ENCODE peak calls at places on chromosomes 16 and 17, in eight cellular contexts. One of them, this sample, is unnamed.

GRCh38 chr17:40317345-40317873 is 8.4 kb downstream of the RARA start:
- DNase-seq in tibial artery: peak; percentile 80
- DNase-seq in PC-3: peak; percentile 61
- DNase-seq in HCT116: peak; percentile 46
- DNase-seq in adipocyte: peak; percentile 86
- DNase-seq in heart left ventricle: peak; percentile 67
- DNase-seq in pancreas: no peak
- DNase-seq in adrenal gland: no peak
- DNase-seq in this sample: peak; percentile 42

GRCh38 chr16:84190731-84191388 is at the start of gene ADAD2:
- DNase-seq in tibial artery: no peak
- DNase-seq in PC-3: no peak
- DNase-seq in HCT116: peak; percentile 37
- DNase-seq in adipocyte: no peak
- DNase-seq in heart left ventricle: no peak
- DNase-seq in pancreas: no peak
- DNase-seq in adrenal gland: no peak
- DNase-seq in this sample: no peak

GRCh38 chr17:81233811-81234505 is 4.9 kb downstream of the TEPSIN start:
- DNase-seq in tibial artery: no peak
- DNase-seq in PC-3: no peak
- DNase-seq in HCT116: no peak
- DNase-seq in adipocyte: no peak
- DNase-seq in heart left ventricle: no peak
- DNase-seq in pancreas: peak; percentile 28
- DNase-seq in adrenal gland: no peak
- DNase-seq in this sample: no peak

GRCh38 chr17:58334661-58335060 is 6.1 kb upstream of the TSPOAP1 start:
- DNase-seq in tibial artery: no peak
- DNase-seq in PC-3: no peak
- DNase-seq in HCT116: no peak
- DNase-seq in adipocyte: no peak
- DNase-seq in heart left ventricle: no peak
- DNase-seq in pancreas: no peak
- DNase-seq in adrenal gland: no peak
- DNase-seq in this sample: no peak

GRCh38 chr17:64306850-64307463 is 43.9 kb upstream of the TEX2 start:
- DNase-seq in tibial artery: peak; percentile 76
- DNase-seq in PC-3: peak; percentile 89
- DNase-seq in HCT116: peak; percentile 70
- DNase-seq in adipocyte: peak; percentile 85
- DNase-seq in heart left ventricle: peak; percentile 60
- DNase-seq in pancreas: peak; percentile 59
- DNase-seq in adrenal gland: peak; percentile 53
- DNase-seq in this sample: peak; percentile 62

GRCh38 chr17:80970044-80970761 is 21.4 kb upstream of the CHMP6 start:
- DNase-seq in tibial artery: no peak
- DNase-seq in PC-3: peak; percentile 57
- DNase-seq in HCT116: no peak
- DNase-seq in adipocyte: no peak
- DNase-seq in heart left ventricle: peak; percentile 65
- DNase-seq in pancreas: no peak
- DNase-seq in adrenal gland: no peak
- DNase-seq in this sample: peak; percentile 28

GRCh38 chr17:48679385-48680096 is 42.8 kb downstream of the PRAC1 start:
- DNase-seq in tibial artery: no peak
- DNase-seq in PC-3: peak; percentile 35
- DNase-seq in HCT116: no peak
- DNase-seq in adipocyte: no peak
- DNase-seq in heart left ventricle: no peak
- DNase-seq in pancreas: no peak
- DNase-seq in adrenal gland: no peak
- DNase-seq in this sample: no peak

GRCh38 chr17:72618018-72618509 is 474.4 kb downstream of the SLC39A11 start:
- DNase-seq in tibial artery: no peak
- DNase-seq in PC-3: peak; percentile 76
- DNase-seq in HCT116: peak; percentile 66
- DNase-seq in adipocyte: no peak
- DNase-seq in heart left ventricle: no peak
- DNase-seq in pancreas: peak; percentile 48
- DNase-seq in adrenal gland: no peak
- DNase-seq in this sample: no peak

GRCh38 chr16:65657051-65657450 is 535.2 kb upstream of the CDH11 start:
- DNase-seq in tibial artery: no peak
- DNase-seq in PC-3: no peak
- DNase-seq in HCT116: no peak
- DNase-seq in adipocyte: no peak
- DNase-seq in heart left ventricle: no peak
- DNase-seq in pancreas: no peak
- DNase-seq in adrenal gland: no peak
- DNase-seq in this sample: no peak

GRCh38 chr16:54129810-54130209 is 156.8 kb downstream of the IRX3 start:
- DNase-seq in tibial artery: no peak
- DNase-seq in PC-3: no peak
- DNase-seq in HCT116: no peak
- DNase-seq in adipocyte: no peak
- DNase-seq in heart left ventricle: no peak
- DNase-seq in pancreas: no peak
- DNase-seq in adrenal gland: no peak
- DNase-seq in this sample: no peak

GRCh38 chr17:30379303-30380105 is 777 bp downstream of the CPD start:
- DNase-seq in tibial artery: no peak
- DNase-seq in PC-3: no peak
- DNase-seq in HCT116: no peak
- DNase-seq in adipocyte: peak; percentile 41
- DNase-seq in heart left ventricle: peak; percentile 44
- DNase-seq in pancreas: peak; percentile 55
- DNase-seq in adrenal gland: no peak
- DNase-seq in this sample: peak; percentile 70

GRCh38 chr16:27025581-27025980 is 41.1 kb upstream of the C16orf82 start:
- DNase-seq in tibial artery: no peak
- DNase-seq in PC-3: no peak
- DNase-seq in HCT116: peak; percentile 6
- DNase-seq in adipocyte: no peak
- DNase-seq in heart left ventricle: no peak
- DNase-seq in pancreas: no peak
- DNase-seq in adrenal gland: no peak
- DNase-seq in this sample: no peak

GRCh38 chr16:84648595-84649510 is 542 bp downstream of the KLHL36 start:
- DNase-seq in tibial artery: peak; percentile 77
- DNase-seq in PC-3: peak; percentile 26
- DNase-seq in HCT116: no peak
- DNase-seq in adipocyte: peak; percentile 44
- DNase-seq in heart left ventricle: peak; percentile 76
- DNase-seq in pancreas: peak; percentile 76
- DNase-seq in adrenal gland: peak; percentile 66
- DNase-seq in this sample: peak; percentile 78

GRCh38 chr17:70655179-70655578 is 485.8 kb downstream of the KCNJ2 start:
- DNase-seq in tibial artery: no peak
- DNase-seq in PC-3: no peak
- DNase-seq in HCT116: no peak
- DNase-seq in adipocyte: no peak
- DNase-seq in heart left ventricle: no peak
- DNase-seq in pancreas: no peak
- DNase-seq in adrenal gland: no peak
- DNase-seq in this sample: no peak

GRCh38 chr17:82754297-82755208 is 2.7 kb downstream of the TBCD start:
- DNase-seq in tibial artery: no peak
- DNase-seq in PC-3: no peak
- DNase-seq in HCT116: peak; percentile 77
- DNase-seq in adipocyte: no peak
- DNase-seq in heart left ventricle: no peak
- DNase-seq in pancreas: no peak
- DNase-seq in adrenal gland: no peak
- DNase-seq in this sample: peak; percentile 22

DNA sequence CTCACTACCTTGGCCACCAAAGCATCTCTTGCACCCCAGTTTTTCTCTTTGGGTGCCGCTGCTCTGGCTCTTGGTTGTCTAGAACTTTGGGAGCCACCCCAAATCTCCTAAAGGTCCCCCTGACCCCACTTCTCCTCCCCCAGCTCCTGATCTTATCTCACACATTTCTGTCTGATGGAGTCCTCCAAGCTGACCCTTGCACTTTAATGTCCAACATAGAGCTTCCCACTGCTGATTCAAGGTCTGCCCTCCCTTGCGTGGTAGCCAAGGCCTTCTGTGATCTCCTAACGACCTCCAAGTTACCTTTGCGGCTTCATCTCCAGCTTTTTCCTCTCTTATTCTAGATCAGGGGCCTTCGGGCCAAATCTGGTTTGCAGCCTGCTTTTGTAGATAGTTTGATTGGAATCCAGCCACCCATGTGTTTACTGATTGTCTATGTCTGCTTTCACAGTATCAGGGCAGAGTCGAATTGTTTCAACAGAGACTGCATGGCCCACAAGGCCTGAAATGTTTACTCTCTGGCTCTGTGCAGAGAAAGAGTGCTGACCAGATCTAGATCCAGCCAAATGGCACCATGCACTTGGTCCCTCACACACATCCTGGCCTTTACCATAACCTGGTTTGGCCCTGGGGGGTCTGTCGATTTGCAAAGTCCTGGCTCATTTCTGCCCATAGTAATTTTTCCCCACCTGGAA is 168.6 kb downstream of the HAPSTR1 start:
- DNase-seq in tibial artery: no peak
- DNase-seq in PC-3: no peak
- DNase-seq in HCT116: no peak
- DNase-seq in adipocyte: no peak
- DNase-seq in heart left ventricle: no peak
- DNase-seq in pancreas: peak; percentile 18
- DNase-seq in adrenal gland: no peak
- DNase-seq in this sample: peak; percentile 83
- H3K4me3 ChIP-seq in tibial artery: no peak overlapping the region
- H3K4me3 ChIP-seq in PC-3: no peak overlapping the region
- H3K4me3 ChIP-seq in HCT116: no peak overlapping the region
- H3K4me3 ChIP-seq in adipocyte: no peak overlapping the region
- H3K4me3 ChIP-seq in heart left ventricle: no peak overlapping the region
- H3K4me3 ChIP-seq in pancreas: no peak overlapping the region
- H3K4me3 ChIP-seq in adrenal gland: no peak overlapping the region
- H3K4me3 ChIP-seq in this sample: no peak overlapping the region

DNA sequence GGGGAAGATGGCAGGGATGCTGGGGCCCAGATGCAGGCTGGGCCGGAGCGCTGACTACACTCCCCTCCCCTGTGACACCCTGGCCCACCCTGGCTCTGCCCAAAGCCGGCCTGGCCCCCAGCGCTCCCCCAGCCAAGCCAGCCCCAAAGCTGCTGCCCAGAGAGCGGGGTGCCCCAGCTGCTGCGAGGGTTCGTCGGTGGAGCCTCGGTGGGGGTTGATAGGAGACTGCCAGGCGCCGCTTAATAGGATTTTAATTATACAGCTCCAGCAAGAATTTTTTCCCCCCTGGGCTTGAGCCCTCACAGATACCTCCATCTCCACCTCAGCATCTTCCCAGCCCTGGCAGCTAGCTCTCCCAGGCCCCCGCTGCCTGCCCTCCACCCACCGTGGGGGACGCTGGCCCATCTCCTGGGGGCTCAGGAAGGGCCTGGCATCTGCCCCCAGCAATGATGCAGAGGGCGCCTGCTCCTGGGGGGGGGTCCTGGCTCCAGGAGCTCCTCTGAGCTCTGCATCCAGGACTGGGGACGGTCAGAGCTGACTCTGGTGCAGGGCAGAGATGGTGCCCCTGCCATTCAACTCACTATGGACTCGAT is 36.8 kb upstream of the DLX4 start:
- DNase-seq in tibial artery: no peak
- DNase-seq in PC-3: no peak
- DNase-seq in HCT116: no peak
- DNase-seq in adipocyte: no peak
- DNase-seq in heart left ventricle: no peak
- DNase-seq in pancreas: no peak
- DNase-seq in adrenal gland: no peak
- DNase-seq in this sample: no peak
- H3K27me3 ChIP-seq in tibial artery: no peaks in the 10 kb centered on the region
- H3K27me3 ChIP-seq in PC-3: peaks cover 12% of the 10 kb centered on the region
- H3K27me3 ChIP-seq in HCT116: no peaks in the 10 kb centered on the region
- H3K27me3 ChIP-seq in adipocyte: no peaks in the 10 kb centered on the region
- H3K27me3 ChIP-seq in heart left ventricle: no peaks in the 10 kb centered on the region
- H3K27me3 ChIP-seq in pancreas: no peaks in the 10 kb centered on the region
- H3K27me3 ChIP-seq in adrenal gland: no peaks in the 10 kb centered on the region
- H3K27me3 ChIP-seq in this sample: no peaks in the 10 kb centered on the region

DNA sequence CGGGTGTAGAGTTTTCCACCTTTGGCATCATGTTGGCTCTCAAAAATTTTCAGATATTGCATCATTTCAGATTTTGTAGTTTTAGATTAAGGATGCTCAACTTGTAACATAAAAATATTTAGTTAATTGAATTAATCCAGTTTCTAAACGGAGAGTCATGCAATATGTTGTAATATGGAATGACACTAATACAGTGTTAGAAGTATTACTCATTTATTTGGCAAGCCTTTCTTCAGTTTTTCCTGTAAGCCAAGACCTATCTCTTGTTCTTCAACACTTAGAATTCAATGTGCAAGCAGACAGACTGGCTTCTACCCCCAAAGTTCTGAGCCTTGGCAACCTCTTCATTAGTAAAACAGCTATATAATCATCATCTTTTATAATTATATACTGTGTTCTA is 985.0 kb upstream of the GOT2 start:
- DNase-seq in tibial artery: no peak
- DNase-seq in PC-3: no peak
- DNase-seq in HCT116: no peak
- DNase-seq in adipocyte: peak; percentile 9
- DNase-seq in heart left ventricle: no peak
- DNase-seq in pancreas: no peak
- DNase-seq in adrenal gland: no peak
- DNase-seq in this sample: no peak
- H3K4me3 ChIP-seq in tibial artery: no peak overlapping the region
- H3K4me3 ChIP-seq in PC-3: no peak overlapping the region
- H3K4me3 ChIP-seq in HCT116: no peak overlapping the region
- H3K4me3 ChIP-seq in adipocyte: no peak overlapping the region
- H3K4me3 ChIP-seq in heart left ventricle: no peak overlapping the region
- H3K4me3 ChIP-seq in pancreas: no peak overlapping the region
- H3K4me3 ChIP-seq in adrenal gland: no peak overlapping the region
- H3K4me3 ChIP-seq in this sample: no peak overlapping the region

GRCh38 chr17:61397086-61397842 is 2.4 kb upstream of the TBX2 start:
- DNase-seq in tibial artery: peak; percentile 75
- DNase-seq in PC-3: no peak
- DNase-seq in HCT116: no peak
- DNase-seq in adipocyte: peak; percentile 76
- DNase-seq in heart left ventricle: no peak
- DNase-seq in pancreas: no peak
- DNase-seq in adrenal gland: no peak
- DNase-seq in this sample: no peak

GRCh38 chr17:61395409-61395982 is 4.1 kb upstream of the TBX2 start:
- DNase-seq in tibial artery: no peak
- DNase-seq in PC-3: no peak
- DNase-seq in HCT116: no peak
- DNase-seq in adipocyte: no peak
- DNase-seq in heart left ventricle: no peak
- DNase-seq in pancreas: no peak
- DNase-seq in adrenal gland: no peak
- DNase-seq in this sample: no peak

GRCh38 chr17:61396586-61397085 is 3.0 kb upstream of the TBX2 start:
- DNase-seq in tibial artery: peak; percentile 76
- DNase-seq in PC-3: no peak
- DNase-seq in HCT116: no peak
- DNase-seq in adipocyte: peak; percentile 45
- DNase-seq in heart left ventricle: no peak
- DNase-seq in pancreas: no peak
- DNase-seq in adrenal gland: no peak
- DNase-seq in this sample: no peak

GRCh38 chr17:61394630-61395408 is 4.8 kb upstream of the TBX2 start:
- DNase-seq in tibial artery: peak; percentile 66
- DNase-seq in PC-3: no peak
- DNase-seq in HCT116: no peak
- DNase-seq in adipocyte: no peak
- DNase-seq in heart left ventricle: no peak
- DNase-seq in pancreas: no peak
- DNase-seq in adrenal gland: no peak
- DNase-seq in this sample: no peak

GRCh38 chr17:61395983-61396585 is 3.6 kb upstream of the TBX2 start:
- DNase-seq in tibial artery: peak; percentile 68
- DNase-seq in PC-3: no peak
- DNase-seq in HCT116: no peak
- DNase-seq in adipocyte: no peak
- DNase-seq in heart left ventricle: no peak
- DNase-seq in pancreas: no peak
- DNase-seq in adrenal gland: no peak
- DNase-seq in this sample: no peak
- H3K27me3 ChIP-seq in tibial artery: no peaks in the 10 kb centered on the region
- H3K27me3 ChIP-seq in PC-3: no peaks in the 10 kb centered on the region
- H3K27me3 ChIP-seq in HCT116: no peaks in the 10 kb centered on the region
- H3K27me3 ChIP-seq in adipocyte: no peaks in the 10 kb centered on the region
- H3K27me3 ChIP-seq in heart left ventricle: peaks cover 41% of the 10 kb centered on the region
- H3K27me3 ChIP-seq in pancreas: peaks cover 21% of the 10 kb centered on the region
- H3K27me3 ChIP-seq in adrenal gland: peaks cover 15% of the 10 kb centered on the region
- H3K27me3 ChIP-seq in this sample: peaks cover 49% of the 10 kb centered on the region

This sample was measured in right lobe of liver.